ENCODE peak calls at places on chromosome 1, in four cellular contexts. One of them, this sample, is unnamed.

GRCh38 chr1:244012232-244012631 is 38.9 kb upstream of the ZBTB18 start:
- DNase-seq in activated CD4-positive, alpha-beta T cell treated with anti-CD3 and anti-CD28 coated beads for 24 hours: no peak
- DNase-seq in HTR-8/SVneo: no peak
- DNase-seq in AG10803: peak; percentile 49
- DNase-seq in this sample: no peak

GRCh38 chr1:60227581-60228252 is 154.1 kb upstream of the C1orf87 start:
- DNase-seq in activated CD4-positive, alpha-beta T cell treated with anti-CD3 and anti-CD28 coated beads for 24 hours: no peak
- DNase-seq in HTR-8/SVneo: no peak
- DNase-seq in AG10803: peak; percentile 43
- DNase-seq in this sample: no peak

GRCh38 chr1:223479718-223480425 is 86.7 kb downstream of the CCDC185 start:
- DNase-seq in activated CD4-positive, alpha-beta T cell treated with anti-CD3 and anti-CD28 coated beads for 24 hours: no peak
- DNase-seq in HTR-8/SVneo: no peak
- DNase-seq in AG10803: peak; percentile 4
- DNase-seq in this sample: no peak

GRCh38 chr1:39026947-39027507 is 877 bp downstream of the NDUFS5 start:
- DNase-seq in activated CD4-positive, alpha-beta T cell treated with anti-CD3 and anti-CD28 coated beads for 24 hours: no peak
- DNase-seq in HTR-8/SVneo: no peak
- DNase-seq in AG10803: no peak
- DNase-seq in this sample: no peak

GRCh38 chr1:110877776-110878175 is 4.8 kb downstream of the CD53 start:
- DNase-seq in activated CD4-positive, alpha-beta T cell treated with anti-CD3 and anti-CD28 coated beads for 24 hours: no peak
- DNase-seq in HTR-8/SVneo: no peak
- DNase-seq in AG10803: no peak
- DNase-seq in this sample: no peak

GRCh38 chr1:110463695-110464094 is 12.7 kb downstream of the PROK1 start:
- DNase-seq in activated CD4-positive, alpha-beta T cell treated with anti-CD3 and anti-CD28 coated beads for 24 hours: no peak
- DNase-seq in HTR-8/SVneo: no peak
- DNase-seq in AG10803: no peak
- DNase-seq in this sample: no peak

GRCh38 chr1:9593492-9594465 is 5.1 kb downstream of the TMEM201 start:
- DNase-seq in activated CD4-positive, alpha-beta T cell treated with anti-CD3 and anti-CD28 coated beads for 24 hours: peak; percentile 39
- DNase-seq in HTR-8/SVneo: peak; percentile 34
- DNase-seq in AG10803: peak; percentile 57
- DNase-seq in this sample: no peak

GRCh38 chr1:2413495-2414296 is 1.3 kb upstream of the PEX10 start:
- DNase-seq in activated CD4-positive, alpha-beta T cell treated with anti-CD3 and anti-CD28 coated beads for 24 hours: no peak
- DNase-seq in HTR-8/SVneo: no peak
- DNase-seq in AG10803: no peak
- DNase-seq in this sample: no peak

GRCh38 chr1:84073266-84073665 is 70.8 kb upstream of the PRKACB start:
- DNase-seq in activated CD4-positive, alpha-beta T cell treated with anti-CD3 and anti-CD28 coated beads for 24 hours: no peak
- DNase-seq in HTR-8/SVneo: peak; percentile 10
- DNase-seq in AG10803: peak; percentile 25
- DNase-seq in this sample: no peak

This sample was measured in NCI-H1930.